ENCODE peak calls at places on chromosomes 12 and 14, in six cellular contexts. P is fibroblast of pulmonary artery, H is GM12865, A is left ventricle myocardium inferior, E is sigmoid colon, T is cardiac fibroblast. C is an unnamed sample.

GRCh38 chr12:116393859-116394650 is 116.6 kb upstream of the MED13L start:
- DNase-seq in T (no peak), A (no peak), P (no peak), H (no peak), E (no peak), C (no peak)

GRCh38 chr14:101442451-101442850 is 118.8 kb upstream of the DIO3 start:
- DNase-seq in P (no peak), E (no peak), T (no peak), A (no peak), H (peak; percentile 29), C (no peak)

GRCh38 chr12:28026701-28027100 is 54.2 kb upstream of the PTHLH start:
- DNase-seq in P (no peak), A (no peak), H (no peak), T (no peak), E (no peak), C (no peak)

GRCh38 chr14:21023174-21023573 is 1.7 kb downstream of the NDRG2 start:
- DNase-seq in H (no peak), A (peak; percentile 36), E (no peak), T (no peak), P (no peak), C (no peak)

GRCh38 chr14:81386379-81386778 is 13.7 kb downstream of the STON2 start:
- DNase-seq in P (no peak), E (no peak), T (no peak), H (no peak), A (no peak), C (no peak)

GRCh38 chr12:10113085-10113484 is 14.3 kb upstream of the CLEC1A start:
- DNase-seq in T (peak; percentile 7), H (no peak), A (no peak), P (no peak), E (no peak), C (peak; percentile 13)

GRCh38 chr14:99947695-99948094 is 117.5 kb upstream of the EVL start:
- DNase-seq in A (no peak), T (peak; percentile 40), E (peak; percentile 69), P (peak; percentile 33), H (no peak), C (no peak)

GRCh38 chr14:70166530-70167203 is 22.1 kb downstream of the SLC8A3 start:
- DNase-seq in T (no peak), A (no peak), P (no peak), E (no peak), H (no peak), C (no peak)

GRCh38 chr14:30272848-30273563 is 286.0 kb upstream of the G2E3 start:
- DNase-seq in A (no peak), E (no peak), H (no peak), P (no peak), T (no peak), C (no peak)

GRCh38 chr14:105221598-105222178 is 26.6 kb upstream of the BTBD6 start:
- DNase-seq in E (no peak), A (no peak), H (no peak), T (no peak), P (no peak), C (no peak)

GRCh38 chr14:101018561-101019290 is 115.2 kb upstream of the RTL1 start:
- DNase-seq in E (peak; percentile 42), T (no peak), P (no peak), A (no peak), H (no peak), C (no peak)

GRCh38 chr12:19190292-19191031 is 60.9 kb downstream of the PLEKHA5 start:
- DNase-seq in E (no peak), P (peak; percentile 59), T (peak; percentile 75), H (no peak), A (no peak), C (peak; percentile 47)

GRCh38 chr12:50050410-50051280 is 6.8 kb upstream of the ASIC1 start:
- DNase-seq in E (peak; percentile 93), P (peak; percentile 90), T (peak; percentile 66), H (no peak), A (peak; percentile 71), C (peak; percentile 80)

GRCh38 chr12:18696971-18697602 is 40.7 kb downstream of the PLCZ1 start:
- DNase-seq in H (no peak), P (peak; percentile 54), A (no peak), T (peak; percentile 59), E (no peak), C (peak; percentile 70)

GRCh38 chr12:45695035-45695434 is 34.5 kb upstream of the ARID2 start:
- DNase-seq in T (no peak), A (no peak), E (no peak), P (peak; percentile 16), H (no peak), C (no peak)

GRCh38 chr14:35789651-35790050 is 19.4 kb downstream of the RALGAPA1 start:
- DNase-seq in E (no peak), T (peak; percentile 39), A (no peak), H (peak; percentile 5), P (no peak), C (no peak)

GRCh38 chr14:71116206-71117122 is 209.2 kb downstream of the PCNX1 start:
- DNase-seq in A (no peak), T (no peak), E (no peak), H (peak; percentile 55), P (no peak), C (no peak)

GRCh38 chr12:69096669-69097364 is 142.6 kb upstream of the CPSF6 start:
- DNase-seq in H (no peak), A (no peak), P (peak; percentile 62), E (no peak), T (peak; percentile 67), C (peak; percentile 39)

GRCh38 chr12:93287152-93287551 is 90.6 kb upstream of the NUDT4 start:
- DNase-seq in H (no peak), E (no peak), A (no peak), T (no peak), P (no peak), C (no peak)

GRCh38 chr12:1779783-1780182 is 40.6 kb upstream of the LRTM2 start:
- DNase-seq in H (no peak), T (peak; percentile 90), E (no peak), A (no peak), P (peak; percentile 89), C (peak; percentile 78)

GRCh38 chr12:108766294-108766693 is 35.0 kb upstream of the CORO1C start:
- DNase-seq in T (no peak), P (no peak), H (no peak), A (no peak), E (no peak), C (no peak)

GRCh38 chr12:108770269-108770829 is 39.0 kb upstream of the CORO1C start:
- DNase-seq in P (no peak), A (no peak), T (no peak), H (no peak), E (no peak), C (no peak)

GRCh38 chr12:108772247-108772646 is 40.9 kb upstream of the CORO1C start:
- DNase-seq in P (no peak), T (no peak), H (peak; percentile 85), A (peak; percentile 44), E (no peak), C (no peak)

GRCh38 chr12:108770963-108771362 is 39.6 kb upstream of the CORO1C start:
- DNase-seq in H (no peak), P (no peak), A (no peak), T (no peak), E (no peak), C (no peak)

DNA sequence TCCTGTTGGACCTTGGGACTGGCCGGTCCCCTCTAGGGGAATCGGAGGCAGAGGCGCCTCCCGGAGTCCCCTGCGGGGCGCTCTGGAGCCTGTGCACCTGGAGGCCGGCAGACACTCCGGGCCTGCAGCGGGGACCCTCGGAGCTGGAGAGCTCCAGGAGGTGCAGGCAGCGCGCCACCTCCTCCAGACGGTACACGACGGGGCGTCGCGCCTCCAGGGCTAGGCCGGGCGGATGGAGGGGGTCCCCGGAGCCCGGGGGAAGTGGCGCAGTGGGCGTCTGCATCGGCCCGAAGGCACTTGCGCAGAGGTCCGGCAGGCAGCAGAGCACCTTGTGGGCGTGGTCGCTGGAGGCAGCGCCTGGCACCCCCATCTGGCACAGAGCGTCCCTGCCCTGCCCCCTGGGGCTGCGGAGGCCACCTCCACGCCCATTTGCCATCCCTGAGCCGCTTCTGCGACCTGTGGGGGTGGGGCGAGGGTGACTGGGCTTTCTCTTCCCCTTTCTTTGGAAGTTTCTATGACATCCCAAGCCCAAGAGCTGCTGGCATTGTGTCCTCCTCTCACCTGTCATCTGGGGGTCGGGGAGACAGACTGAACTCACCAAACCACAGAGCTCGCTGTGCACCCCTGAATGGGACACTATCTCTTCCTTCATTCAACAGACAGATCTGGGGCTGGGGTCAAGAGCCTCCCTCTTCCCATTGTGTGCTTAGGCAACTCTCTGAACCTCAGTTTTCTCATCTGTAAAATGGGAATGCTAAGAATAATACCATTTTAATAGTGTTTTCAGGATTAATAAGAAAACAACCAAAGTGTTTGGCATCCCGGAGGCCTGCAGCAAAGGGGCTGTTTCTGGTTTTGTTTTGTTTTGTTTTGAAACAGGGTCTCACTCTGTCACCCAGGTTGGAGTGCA is 37.5 kb upstream of the CORO1C start:
- DNase-seq in H (peak; percentile 46), P (no peak), T (no peak), A (peak; percentile 51), E (peak; percentile 81), C (no peak)
- H3K4me3 ChIP-seq in H (peak overlapping the region; percentile 16), P (peak overlapping the region; percentile 10), T (peak overlapping the region; percentile 15), A (peak overlapping the region; percentile 60), E (peak overlapping the region; percentile 30), C (no peak overlapping the region)

GRCh38 chr12:56160894-56161667 is 2.9 kb downstream of the MYL6 start:
- DNase-seq in E (no peak), P (peak; percentile 3), T (no peak), H (no peak), A (no peak), C (no peak)
- H3K4me3 ChIP-seq in E (peak overlapping the region; percentile 61), P (peak overlapping the region; percentile 99), T (peak overlapping the region; percentile 93), H (peak overlapping the region; percentile 80), A (peak overlapping the region; percentile 75), C (peak overlapping the region; percentile 98)

GRCh38 chr12:104294845-104295674 is 8.5 kb upstream of the EID3 start:
- DNase-seq in P (no peak), T (no peak), A (no peak), H (no peak), E (no peak), C (peak; percentile 18)
- H3K4me3 ChIP-seq in P (peak overlapping the region; percentile 35), T (peak overlapping the region; percentile 26), A (no peak overlapping the region), H (no peak overlapping the region), E (no peak overlapping the region), C (peak overlapping the region; percentile 26)

GRCh38 chr12:125104978-125105377 is 39.7 kb downstream of the AACS start:
- DNase-seq in T (no peak), P (no peak), E (no peak), H (no peak), A (no peak), C (no peak)
- H3K4me3 ChIP-seq in T (no peak overlapping the region), P (no peak overlapping the region), E (no peak overlapping the region), H (no peak overlapping the region), A (no peak overlapping the region), C (no peak overlapping the region)

GRCh38 chr14:102819790-102820330 is 42.6 kb downstream of the TRAF3 start:
- DNase-seq in T (no peak), E (no peak), H (peak; percentile 79), A (no peak), P (peak; percentile 19), C (no peak)
- H3K4me3 ChIP-seq in T (no peak overlapping the region), E (no peak overlapping the region), H (peak overlapping the region; percentile 47), A (no peak overlapping the region), P (no peak overlapping the region), C (no peak overlapping the region)

GRCh38 chr12:2963760-2964292 is 4.6 kb downstream of the TEAD4 start:
- DNase-seq in H (no peak), T (peak; percentile 53), E (no peak), A (peak; percentile 47), P (peak; percentile 40), C (no peak)
- H3K4me3 ChIP-seq in H (no peak overlapping the region), T (peak overlapping the region; percentile 11), E (no peak overlapping the region), A (peak overlapping the region; percentile 41), P (peak overlapping the region; percentile 31), C (no peak overlapping the region)

GRCh38 chr12:103800252-103800771 is 40.7 kb downstream of the NT5DC3 start:
- DNase-seq in A (peak; percentile 67), P (peak; percentile 80), E (peak; percentile 83), T (peak; percentile 56), H (no peak), C (no peak)
- H3K4me3 ChIP-seq in A (peak overlapping the region; percentile 43), P (peak overlapping the region; percentile 8), E (no peak overlapping the region), T (no peak overlapping the region), H (no peak overlapping the region), C (peak overlapping the region; percentile 36)

C was measured in adipocyte.